ENCODE peak calls at places on chromosomes 13 and 19, in five cellular contexts. One of them, this sample, is unnamed.

GRCh38 chr19:17467471-17468301 is 2.6 kb upstream of the SLC27A1 start:
- DNase-seq in HepG2: no peak
- DNase-seq in IMR-90: no peak
- DNase-seq in H1: no peak
- DNase-seq in A549: no peak
- DNase-seq in this sample: no peak

GRCh38 chr13:48165063-48165462 is 67.9 kb upstream of the ITM2B start:
- DNase-seq in IMR-90: no peak
- DNase-seq in A549: no peak
- DNase-seq in HepG2: no peak
- DNase-seq in H1: no peak
- DNase-seq in this sample: no peak

GRCh38 chr13:27952931-27953670 is 16.0 kb downstream of the CDX2 start:
- DNase-seq in IMR-90: no peak
- DNase-seq in HepG2: peak; percentile 15
- DNase-seq in H1: no peak
- DNase-seq in A549: no peak
- DNase-seq in this sample: no peak

GRCh38 chr13:43206858-43207257 is 183.5 kb downstream of the DNAJC15 start:
- DNase-seq in HepG2: no peak
- DNase-seq in A549: no peak
- DNase-seq in IMR-90: no peak
- DNase-seq in H1: no peak
- DNase-seq in this sample: no peak

GRCh38 chr19:58183822-58184215 is 958 bp downstream of the ZNF274 start:
- DNase-seq in A549: no peak
- DNase-seq in IMR-90: no peak
- DNase-seq in HepG2: no peak
- DNase-seq in H1: no peak
- DNase-seq in this sample: no peak

GRCh38 chr19:7969560-7969949 is 26.1 kb upstream of the TIMM44 start:
- DNase-seq in HepG2: no peak
- DNase-seq in A549: no peak
- DNase-seq in H1: peak; percentile 34
- DNase-seq in IMR-90: no peak
- DNase-seq in this sample: no peak

GRCh38 chr19:48350856-48351255 is 12.9 kb downstream of the TMEM143 start:
- DNase-seq in A549: no peak
- DNase-seq in IMR-90: no peak
- DNase-seq in HepG2: no peak
- DNase-seq in H1: no peak
- DNase-seq in this sample: no peak

GRCh38 chr19:53103903-53104203 is 631 bp upstream of the ZNF160 start:
- DNase-seq in HepG2: no peak
- DNase-seq in A549: no peak
- DNase-seq in H1: no peak
- DNase-seq in IMR-90: no peak
- DNase-seq in this sample: no peak

GRCh38 chr19:1438035-1438932 is at the start of gene RPS15:
- DNase-seq in HepG2: peak; percentile 91
- DNase-seq in H1: peak; percentile 90
- DNase-seq in IMR-90: peak; percentile 94
- DNase-seq in A549: peak; percentile 96
- DNase-seq in this sample: peak; percentile 90

GRCh38 chr19:35757231-35757748 is 461 bp upstream of the HSPB6 start:
- DNase-seq in H1: no peak
- DNase-seq in IMR-90: peak; percentile 96
- DNase-seq in A549: no peak
- DNase-seq in HepG2: peak; percentile 24
- DNase-seq in this sample: no peak

GRCh38 chr13:40629678-40630384 is 36.6 kb downstream of the FOXO1 start:
- DNase-seq in IMR-90: no peak
- DNase-seq in HepG2: no peak
- DNase-seq in H1: no peak
- DNase-seq in A549: no peak
- DNase-seq in this sample: no peak

GRCh38 chr19:38076337-38076736 is 147.7 kb downstream of the DPF1 start:
- DNase-seq in IMR-90: no peak
- DNase-seq in A549: no peak
- DNase-seq in HepG2: no peak
- DNase-seq in H1: no peak
- DNase-seq in this sample: no peak

GRCh38 chr19:35223856-35224505 is 4.6 kb downstream of the FAM187B start:
- DNase-seq in HepG2: no peak
- DNase-seq in IMR-90: no peak
- DNase-seq in H1: no peak
- DNase-seq in A549: no peak
- DNase-seq in this sample: no peak

GRCh38 chr13:86986448-86986847 is 684.7 kb upstream of the SLITRK5 start:
- DNase-seq in A549: peak; percentile 33
- DNase-seq in H1: no peak
- DNase-seq in IMR-90: peak; percentile 25
- DNase-seq in HepG2: peak; percentile 52
- DNase-seq in this sample: no peak

GRCh38 chr13:33033361-33033812 is 17.2 kb downstream of the KL start:
- DNase-seq in HepG2: no peak
- DNase-seq in H1: no peak
- DNase-seq in A549: no peak
- DNase-seq in IMR-90: no peak
- DNase-seq in this sample: no peak

GRCh38 chr13:84574851-84575250 is 692.6 kb upstream of the SLITRK1 start:
- DNase-seq in IMR-90: peak; percentile 16
- DNase-seq in H1: no peak
- DNase-seq in HepG2: no peak
- DNase-seq in A549: peak; percentile 0
- DNase-seq in this sample: no peak

GRCh38 chr13:41008349-41008980 is 10.7 kb downstream of the ELF1 start:
- DNase-seq in IMR-90: peak; percentile 90
- DNase-seq in H1: no peak
- DNase-seq in HepG2: peak; percentile 93
- DNase-seq in A549: peak; percentile 56
- DNase-seq in this sample: no peak

GRCh38 chr19:6687117-6687516 is 17.2 kb upstream of the TNFSF14 start:
- DNase-seq in A549: no peak
- DNase-seq in H1: no peak
- DNase-seq in IMR-90: no peak
- DNase-seq in HepG2: no peak
- DNase-seq in this sample: no peak

GRCh38 chr13:95643814-95644598 is 500 bp downstream of the DZIP1 start:
- DNase-seq in HepG2: peak; percentile 2
- DNase-seq in IMR-90: peak; percentile 35
- DNase-seq in H1: no peak
- DNase-seq in A549: peak; percentile 48
- DNase-seq in this sample: no peak

GRCh38 chr19:46697142-46697960 is 19.6 kb downstream of the PRKD2 start:
- DNase-seq in IMR-90: peak; percentile 49
- DNase-seq in HepG2: no peak
- DNase-seq in H1: peak; percentile 96
- DNase-seq in A549: peak; percentile 84
- DNase-seq in this sample: peak; percentile 80

GRCh38 chr19:14871619-14872230 is 14.2 kb downstream of the OR7A17 start:
- DNase-seq in H1: no peak
- DNase-seq in HepG2: no peak
- DNase-seq in A549: peak; percentile 1
- DNase-seq in IMR-90: peak; percentile 11
- DNase-seq in this sample: peak; percentile 22

GRCh38 chr19:18637644-18638630 is 1.1 kb downstream of the KLHL26 start:
- DNase-seq in IMR-90: no peak
- DNase-seq in H1: no peak
- DNase-seq in HepG2: no peak
- DNase-seq in A549: peak; percentile 38
- DNase-seq in this sample: peak; percentile 32

GRCh38 chr19:3969435-3970312 is 1.2 kb downstream of the DAPK3 start:
- DNase-seq in IMR-90: peak; percentile 82
- DNase-seq in A549: peak; percentile 72
- DNase-seq in H1: no peak
- DNase-seq in HepG2: peak; percentile 54
- DNase-seq in this sample: no peak

GRCh38 chr19:9818175-9818733 is 625 bp downstream of the FBXL12 start:
- DNase-seq in A549: no peak
- DNase-seq in H1: no peak
- DNase-seq in IMR-90: no peak
- DNase-seq in HepG2: no peak
- DNase-seq in this sample: no peak

GRCh38 chr13:25948910-25949309 is 102.9 kb downstream of the SHISA2 start:
- DNase-seq in IMR-90: no peak
- DNase-seq in H1: no peak
- DNase-seq in A549: no peak
- DNase-seq in HepG2: no peak
- DNase-seq in this sample: no peak

GRCh38 chr13:24281188-24282008 is 28.0 kb upstream of the C1QTNF9 start:
- DNase-seq in A549: no peak
- DNase-seq in HepG2: no peak
- DNase-seq in IMR-90: no peak
- DNase-seq in H1: no peak
- DNase-seq in this sample: no peak

GRCh38 chr19:10364644-10365043 is 15.7 kb downstream of the TYK2 start:
- DNase-seq in IMR-90: no peak
- DNase-seq in H1: no peak
- DNase-seq in A549: no peak
- DNase-seq in HepG2: no peak
- DNase-seq in this sample: no peak

GRCh38 chr19:46368116-46368515 is 21.2 kb downstream of the PPP5C start:
- DNase-seq in IMR-90: no peak
- DNase-seq in H1: no peak
- DNase-seq in A549: no peak
- DNase-seq in HepG2: no peak
- DNase-seq in this sample: no peak

DNA sequence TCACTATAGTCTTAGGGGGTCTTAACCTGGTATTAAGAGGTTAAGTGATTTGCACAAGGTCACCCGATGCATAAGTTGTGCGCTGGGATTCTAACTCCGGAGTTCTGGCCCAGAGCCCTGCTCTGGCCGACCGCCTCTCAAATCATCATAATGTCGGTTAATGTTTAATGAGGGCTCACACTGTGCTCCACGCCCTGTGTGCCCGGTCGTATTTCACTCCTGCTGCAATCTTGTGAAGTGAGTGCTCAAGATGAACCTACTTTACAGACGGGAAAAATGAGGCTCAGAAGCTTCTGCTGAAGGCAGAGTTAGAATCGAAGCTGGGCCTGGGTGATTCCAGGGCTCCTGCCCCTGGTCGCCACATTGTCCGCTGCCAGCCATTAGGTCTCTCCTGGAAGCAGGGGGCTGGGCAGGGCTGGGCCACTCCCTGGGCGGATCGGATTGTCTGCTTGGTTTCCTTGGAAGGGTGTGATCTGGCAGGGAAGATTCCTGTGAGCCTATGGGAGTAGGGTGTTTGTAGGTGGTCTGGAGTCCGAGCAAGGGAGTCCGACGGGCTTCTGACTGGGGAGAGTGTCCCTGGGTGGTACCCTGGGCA is 1.1 kb downstream of the PAK4 start:
- DNase-seq in HepG2: peak; percentile 89
- DNase-seq in IMR-90: no peak
- DNase-seq in A549: peak; percentile 93
- DNase-seq in H1: no peak
- DNase-seq in this sample: no peak
- TF ChIP-seq RAD21 in HepG2: no peak
- TF ChIP-seq RAD21 in IMR-90: no peak
- TF ChIP-seq RAD21 in A549: no peak
- TF ChIP-seq RAD21 in H1: no peak
- TF ChIP-seq RAD21 in this sample: no peak

DNA sequence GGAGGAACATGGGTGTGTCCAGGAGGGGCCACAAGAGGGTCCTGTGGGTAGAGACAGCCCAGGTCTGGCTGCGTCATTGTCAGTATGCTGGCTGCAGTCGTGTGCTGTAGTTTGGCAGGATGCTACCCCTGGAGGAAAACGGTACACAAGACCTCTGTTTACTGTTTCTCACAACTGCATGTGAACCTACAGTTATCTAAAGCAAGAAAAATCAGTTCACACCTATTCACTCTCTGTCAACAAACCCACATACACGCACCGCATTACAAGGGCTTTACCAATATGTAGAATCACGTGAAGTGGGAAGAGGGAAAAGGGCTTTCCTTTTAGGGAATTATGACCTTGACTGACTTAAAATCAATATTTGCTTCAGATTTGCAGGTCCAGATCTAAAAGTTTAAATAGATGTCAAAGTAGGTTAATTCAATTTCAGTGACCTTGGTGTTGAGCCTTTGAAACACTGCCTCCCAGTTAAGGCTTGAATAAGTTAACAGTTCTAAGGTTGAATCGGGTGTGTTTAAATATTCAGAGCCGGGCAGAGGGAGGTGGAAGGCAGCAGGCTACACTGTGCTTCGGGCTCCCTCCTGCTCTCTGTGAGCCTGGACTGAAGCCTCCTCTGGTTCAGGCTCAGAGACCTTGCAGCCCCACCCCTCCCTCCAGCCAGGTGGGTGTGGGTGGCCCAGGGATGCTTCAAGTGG is 17.2 kb upstream of the MCF2L start:
- DNase-seq in H1: no peak
- DNase-seq in HepG2: peak; percentile 95
- DNase-seq in IMR-90: no peak
- DNase-seq in A549: no peak
- DNase-seq in this sample: no peak
- TF ChIP-seq CEBPB in H1: no peak
- TF ChIP-seq CEBPB in HepG2: peak; percentile 17
- TF ChIP-seq CEBPB in IMR-90: no peak
- TF ChIP-seq CEBPB in A549: no peak
- TF ChIP-seq CEBPB in this sample: no peak

DNA sequence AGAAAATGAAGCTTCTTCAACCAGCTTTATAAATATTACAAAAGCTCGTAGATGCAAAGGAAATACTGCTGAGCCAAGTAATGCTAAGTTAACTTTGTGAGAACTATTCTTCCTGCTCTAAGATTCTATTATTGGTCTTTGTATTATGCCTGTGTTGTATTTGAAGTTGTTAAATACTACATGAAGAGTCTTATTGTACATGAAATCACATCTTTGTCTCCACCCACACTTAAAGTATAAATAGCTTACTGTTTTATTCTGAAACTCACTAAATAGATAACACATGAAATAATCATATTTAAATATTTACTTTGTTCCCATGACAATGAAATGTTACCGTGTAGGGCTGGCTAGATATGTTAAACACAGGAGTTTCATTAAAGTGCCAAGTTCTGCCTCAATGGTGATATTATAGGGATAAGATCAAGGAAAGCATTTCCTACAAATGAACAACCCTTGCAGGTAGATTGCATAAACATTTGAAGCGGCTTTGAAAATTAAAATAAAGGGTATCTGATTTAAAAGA is 562.1 kb upstream of the ATXN8OS start:
- DNase-seq in H1: no peak
- DNase-seq in A549: no peak
- DNase-seq in IMR-90: no peak
- DNase-seq in HepG2: no peak
- DNase-seq in this sample: no peak
- TF ChIP-seq RAD21 in H1: no peak
- TF ChIP-seq RAD21 in A549: no peak
- TF ChIP-seq RAD21 in IMR-90: no peak
- TF ChIP-seq RAD21 in HepG2: no peak
- TF ChIP-seq RAD21 in this sample: no peak

DNA sequence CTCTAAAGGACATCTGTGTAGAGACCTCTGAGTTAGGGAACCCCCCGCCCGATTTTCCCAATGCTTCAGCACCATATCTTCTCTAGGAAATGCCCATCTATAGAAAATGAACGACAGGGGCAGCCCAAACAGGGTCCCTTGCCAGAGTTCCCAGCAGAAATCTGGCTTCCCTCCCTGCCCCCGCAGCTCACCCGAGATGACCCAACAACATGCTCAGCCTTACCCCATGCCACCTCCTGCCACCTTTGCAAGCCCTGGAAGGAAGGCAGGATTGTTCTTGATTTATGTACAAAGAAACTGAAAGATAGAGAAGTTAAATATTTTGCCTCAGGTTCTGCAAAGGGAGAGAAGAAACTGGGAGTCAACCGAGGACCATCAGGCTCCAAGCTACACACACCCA is 105.6 kb upstream of the UQCRFS1 start:
- DNase-seq in IMR-90: no peak
- DNase-seq in H1: no peak
- DNase-seq in A549: no peak
- DNase-seq in HepG2: no peak
- DNase-seq in this sample: no peak
- TF ChIP-seq CEBPB in IMR-90: no peak
- TF ChIP-seq CEBPB in H1: no peak
- TF ChIP-seq CEBPB in A549: no peak
- TF ChIP-seq CEBPB in HepG2: no peak
- TF ChIP-seq CEBPB in this sample: no peak

This sample was measured in HCT116.